ENCODE peak calls at places on chromosomes 16 and 17, in four cellular contexts. E is lower lobe of right lung, J is DMS153, D is NCI-H510A. Y is an unnamed sample.

GRCh38 chr16:20844054-20844453 is 37.7 kb downstream of the REXO5 start:
- DNase-seq in D (no peak), J (no peak), E (no peak), Y (no peak)

GRCh38 chr16:50460538-50461399 is 87.4 kb upstream of the NKD1 start:
- DNase-seq in J (no peak), E (no peak), D (no peak), Y (no peak)

GRCh38 chr17:17466511-17466910 is 10.3 kb upstream of the MED9 start:
- DNase-seq in J (no peak), E (no peak), D (no peak), Y (no peak)

GRCh38 chr16:27379919-27380318 is 22.1 kb upstream of the IL21R start:
- DNase-seq in E (no peak), J (no peak), D (no peak), Y (no peak)

GRCh38 chr16:31360296-31360695 is 5.3 kb downstream of the ITGAX start:
- DNase-seq in D (no peak), E (no peak), J (no peak), Y (no peak)

GRCh38 chr17:83149761-83150251 is 70.4 kb downstream of the METRNL start:
- DNase-seq in J (no peak), D (no peak), E (no peak), Y (no peak)

GRCh38 chr17:21277332-21277731 is 7.2 kb upstream of the MAP2K3 start:
- DNase-seq in D (no peak), E (no peak), J (no peak), Y (no peak)

GRCh38 chr16:50396770-50397525 is 28.2 kb upstream of the BRD7 start:
- DNase-seq in J (no peak), D (no peak), E (no peak), Y (no peak)

GRCh38 chr17:16322636-16323035 is 30.6 kb downstream of the CENPV start:
- DNase-seq in J (no peak), D (no peak), E (no peak), Y (no peak)

GRCh38 chr17:28912281-28912937 is 9.5 kb upstream of the DHRS13 start:
- DNase-seq in D (no peak), J (no peak), E (peak; percentile 50), Y (no peak)

GRCh38 chr17:31524926-31525800 is 133.7 kb downstream of the RAB11FIP4 start:
- DNase-seq in D (no peak), J (no peak), E (peak; percentile 91), Y (peak; percentile 93)

GRCh38 chr17:42406602-42407288 is 16.3 kb downstream of the CAVIN1 start:
- DNase-seq in E (no peak), D (no peak), J (no peak), Y (no peak)

GRCh38 chr17:65389956-65390355 is 171.5 kb downstream of the AXIN2 start:
- DNase-seq in E (no peak), D (no peak), J (no peak), Y (no peak)

GRCh38 chr16:31487720-31488629 is 5.1 kb downstream of the SLC5A2 start:
- DNase-seq in E (peak; percentile 88), D (peak; percentile 91), J (peak; percentile 59), Y (peak; percentile 81)

GRCh38 chr17:77602062-77602746 is 356.3 kb upstream of the TNRC6C start:
- DNase-seq in E (no peak), J (no peak), D (no peak), Y (peak; percentile 84)

Y was measured in Right ventricle myocardium inferior.